ENCODE peak calls at places on chromosomes 11 and 22, in four cellular contexts. W is uterus, R is aorta, L is HepG2. O is an unnamed sample.
A peak's percentile ranks its signal among the peaks of the same experiment; 100 is the strongest.

GRCh38 chr22:21939392-21940319 is 13.0 kb downstream of the PPM1F start:
- DNase-seq in W (no peak), R (no peak), L (no peak), O (no peak)

GRCh38 chr11:131038597-131038996 is 122.3 kb upstream of the SNX19 start:
- DNase-seq in W (no peak), R (no peak), L (no peak), O (no peak)

GRCh38 chr11:35160248-35160820 is 21.4 kb downstream of the CD44 start:
- DNase-seq in W (no peak), R (no peak), L (no peak), O (no peak)

GRCh38 chr11:93054881-93055280 is 85.4 kb downstream of the MTNR1B start:
- DNase-seq in W (no peak), R (no peak), L (peak; percentile 18), O (no peak)

GRCh38 chr22:42673898-42674390 is 24.8 kb upstream of the CYB5R3 start:
- DNase-seq in W (no peak), R (no peak), L (peak; percentile 44), O (no peak)

GRCh38 chr11:2298131-2298794 is 3.5 kb downstream of the C11orf21 start:
- DNase-seq in W (no peak), R (peak; percentile 68), L (no peak), O (no peak)

GRCh38 chr11:22521226-22521625 is 104.4 kb downstream of the FANCF start:
- DNase-seq in W (no peak), R (no peak), L (peak; percentile 1), O (no peak)

GRCh38 chr11:117862019-117862725 is 14.3 kb downstream of the FXYD6 start:
- DNase-seq in W (no peak), R (no peak), L (no peak), O (no peak)

GRCh38 chr11:119934866-119935265 is 203.0 kb downstream of the TRIM29 start:
- DNase-seq in W (no peak), R (no peak), L (no peak), O (no peak)

GRCh38 chr11:2533642-2534115 is 88.9 kb downstream of the KCNQ1 start:
- DNase-seq in W (peak; percentile 84), R (peak; percentile 84), L (peak; percentile 85), O (no peak)

GRCh38 chr11:31804439-31805036 is 6.6 kb downstream of the PAX6 start:
- DNase-seq in W (no peak), R (peak; percentile 57), L (no peak), O (no peak)

GRCh38 chr11:134691985-134692384 is 279.9 kb upstream of the B3GAT1 start:
- DNase-seq in W (no peak), R (no peak), L (no peak), O (no peak)

GRCh38 chr11:84899134-84899533 is 728.0 kb downstream of the DLG2 start:
- DNase-seq in W (no peak), R (no peak), L (no peak), O (no peak)

GRCh38 chr11:72263363-72263762 is 19.4 kb upstream of the PHOX2A start:
- DNase-seq in W (no peak), R (no peak), L (no peak), O (no peak)

GRCh38 chr11:115642660-115643059 is 138.4 kb upstream of the CADM1 start:
- DNase-seq in W (no peak), R (no peak), L (no peak), O (no peak)

GRCh38 chr22:35891442-35891841 is 137.2 kb downstream of the RBFOX2 start:
- DNase-seq in W (no peak), R (no peak), L (no peak), O (no peak)
- H3K4me1 ChIP-seq in W (no peaks in the 10 kb centered on the region), R (peaks cover 11% of the 10 kb centered on the region), L (peaks cover 9% of the 10 kb centered on the region), O (no peaks in the 10 kb centered on the region)

GRCh38 chr11:125375146-125375545 is 120.9 kb downstream of the FEZ1 start:
- DNase-seq in W (no peak), R (no peak), L (no peak), O (no peak)

GRCh38 chr11:125373426-125374391 is 122.4 kb downstream of the FEZ1 start:
- DNase-seq in W (no peak), R (no peak), L (no peak), O (no peak)

GRCh38 chr11:125376117-125376516 is 119.9 kb downstream of the FEZ1 start:
- DNase-seq in W (peak; percentile 86), R (peak; percentile 91), L (no peak), O (no peak)

GRCh38 chr11:125372911-125373310 is 123.2 kb downstream of the FEZ1 start:
- DNase-seq in W (no peak), R (no peak), L (no peak), O (no peak)

GRCh38 chr11:125374398-125374797 is 121.7 kb downstream of the FEZ1 start:
- DNase-seq in W (no peak), R (peak; percentile 58), L (no peak), O (no peak)
- H3K27ac ChIP-seq in W (no peak overlapping the region), R (no peak overlapping the region), L (no peak overlapping the region), O (no peak overlapping the region)

DNA sequence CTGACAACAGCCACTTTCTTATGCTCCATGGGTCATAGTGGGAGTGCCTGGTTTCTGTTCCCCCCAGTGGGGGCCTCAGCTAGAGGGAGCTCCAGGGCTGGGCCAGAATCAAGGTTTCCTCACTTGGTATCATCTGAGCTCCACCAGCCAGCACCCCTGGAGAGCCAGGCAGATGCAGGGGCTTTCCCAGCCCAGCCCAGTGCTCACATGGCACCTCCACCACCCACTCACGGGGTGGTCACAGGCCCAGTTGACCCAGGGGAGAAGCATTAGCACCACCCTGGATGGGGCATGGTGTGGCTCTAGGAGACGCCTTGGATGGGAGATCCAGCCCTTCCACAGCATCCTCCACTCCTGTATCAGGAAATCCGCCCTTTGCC is 24.1 kb upstream of the WNT7B start:
- DNase-seq in W (no peak), R (peak; percentile 58), L (no peak), O (no peak)
- H3K4me1 ChIP-seq in W (no peaks in the 10 kb centered on the region), R (no peaks in the 10 kb centered on the region), L (peaks cover 18% of the 10 kb centered on the region), O (peaks cover 8% of the 10 kb centered on the region)

GRCh38 chr22:40534379-40535188 is 101.9 kb downstream of the MRTFA start:
- DNase-seq in W (no peak), R (peak; percentile 33), L (no peak), O (no peak)
- H3K27ac ChIP-seq in W (peak overlapping the region; percentile 82), R (peak overlapping the region; percentile 47), L (no peak overlapping the region), O (no peak overlapping the region)

DNA sequence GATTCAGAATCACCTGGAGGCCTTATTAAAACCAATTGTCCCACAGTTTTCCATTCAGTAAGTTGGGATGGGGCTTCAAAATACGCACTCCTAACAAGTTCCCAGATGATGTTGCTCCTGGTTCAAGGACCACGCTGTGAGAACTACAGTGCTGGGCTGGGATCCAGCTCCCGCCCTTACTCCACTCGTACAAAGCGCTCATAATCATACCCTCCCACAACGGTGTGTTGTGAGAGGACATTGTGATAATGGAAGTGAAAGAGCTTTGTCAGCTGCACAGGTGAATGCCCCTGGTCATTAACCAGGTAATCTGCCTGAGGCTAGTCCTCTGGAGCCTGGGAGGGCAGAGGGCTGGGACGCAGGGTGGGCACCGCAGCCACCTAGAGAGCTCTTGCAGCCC is 1.3 kb upstream of the CD82 start:
- DNase-seq in W (peak; percentile 39), R (no peak), L (no peak), O (no peak)
- H3K4me1 ChIP-seq in W (no peaks in the 10 kb centered on the region), R (no peaks in the 10 kb centered on the region), L (peaks cover 8% of the 10 kb centered on the region), O (peaks cover 50% of the 10 kb centered on the region)

GRCh38 chr11:708511-708910 is 2.5 kb downstream of the EPS8L2 start:
- DNase-seq in W (no peak), R (no peak), L (no peak), O (no peak)

GRCh38 chr11:705646-706438 is at the start of gene EPS8L2:
- DNase-seq in W (no peak), R (peak; percentile 80), L (no peak), O (no peak)

GRCh38 chr11:707817-708420 is 1.9 kb downstream of the EPS8L2 start:
- DNase-seq in W (no peak), R (no peak), L (peak; percentile 60), O (no peak)

GRCh38 chr11:706439-706956 is 467 bp downstream of the EPS8L2 start:
- DNase-seq in W (no peak), R (peak; percentile 88), L (no peak), O (no peak)

GRCh38 chr11:706957-707816 is 1.2 kb downstream of the EPS8L2 start:
- DNase-seq in W (no peak), R (peak; percentile 82), L (peak; percentile 94), O (no peak)
- H3K27ac ChIP-seq in W (peak overlapping the region; percentile 78), R (peak overlapping the region; percentile 37), L (peak overlapping the region; percentile 96), O (no peak overlapping the region)

DNA sequence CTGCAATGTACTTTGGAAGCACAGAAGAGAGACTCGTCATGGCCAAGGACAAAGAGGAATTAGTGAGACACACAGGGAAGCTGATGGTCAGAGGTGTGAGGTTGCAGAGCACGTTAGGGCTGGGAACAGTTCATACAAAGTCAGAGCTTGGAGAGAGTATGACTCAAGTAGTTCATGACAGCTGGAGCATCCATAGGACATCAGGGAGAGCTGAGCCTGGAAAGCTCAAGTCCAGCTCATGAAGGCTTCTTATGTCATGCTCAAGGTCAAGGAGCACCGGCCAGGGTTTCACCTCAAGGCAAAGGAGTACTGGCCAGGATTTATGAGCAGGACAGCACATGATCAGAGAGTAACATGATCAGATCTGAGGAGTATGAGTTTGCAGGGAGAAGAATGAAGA is 64.6 kb upstream of the CHST1 start:
- DNase-seq in W (no peak), R (no peak), L (no peak), O (no peak)
- H3K4me1 ChIP-seq in W (no peaks in the 10 kb centered on the region), R (no peaks in the 10 kb centered on the region), L (no peaks in the 10 kb centered on the region), O (no peaks in the 10 kb centered on the region)

DNA sequence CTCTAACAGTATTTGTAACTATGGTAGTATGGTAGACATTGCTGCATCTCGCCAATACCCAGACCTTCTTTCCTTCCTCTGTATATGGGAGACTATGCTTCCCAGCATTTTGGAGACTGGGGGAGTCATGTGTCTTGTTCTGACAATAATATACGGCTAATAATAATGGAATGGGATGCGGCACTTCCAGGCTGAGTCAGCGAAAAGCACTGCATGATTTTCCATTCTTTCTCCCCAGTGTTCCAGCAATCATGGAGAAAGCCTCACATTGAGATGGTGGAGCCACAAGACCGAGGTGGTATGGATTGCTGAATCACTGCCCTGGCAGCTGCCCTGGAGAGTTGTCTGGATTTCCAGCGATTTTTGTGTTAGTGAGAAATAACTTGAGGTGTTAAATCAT is 77.1 kb upstream of the FIBIN start:
- DNase-seq in W (no peak), R (no peak), L (no peak), O (no peak)
- H3K27ac ChIP-seq in W (no peak overlapping the region), R (no peak overlapping the region), L (no peak overlapping the region), O (no peak overlapping the region)